ENCODE peak calls at places on chromosomes 3 and 15, in seven cellular contexts. One of them, this sample, is unnamed.

GRCh38 chr3:42867138-42867537 is 8.5 kb downstream of the CYP8B1 start:
- DNase-seq in brain microvascular endothelial cell: no peak
- DNase-seq in sigmoid colon: no peak
- DNase-seq in fibroblast of mammary gland: no peak
- DNase-seq in GM13976: no peak
- DNase-seq in heart left ventricle: no peak
- DNase-seq in esophagus squamous epithelium: no peak
- DNase-seq in this sample: no peak

GRCh38 chr3:179954226-179954870 is 82.4 kb downstream of the PEX5L start:
- DNase-seq in brain microvascular endothelial cell: no peak
- DNase-seq in sigmoid colon: no peak
- DNase-seq in fibroblast of mammary gland: no peak
- DNase-seq in GM13976: no peak
- DNase-seq in heart left ventricle: no peak
- DNase-seq in esophagus squamous epithelium: no peak
- DNase-seq in this sample: no peak

GRCh38 chr3:43405888-43406636 is 119.7 kb downstream of the SNRK start:
- DNase-seq in brain microvascular endothelial cell: peak
- DNase-seq in sigmoid colon: no peak
- DNase-seq in fibroblast of mammary gland: peak
- DNase-seq in GM13976: no peak
- DNase-seq in heart left ventricle: peak
- DNase-seq in esophagus squamous epithelium: no peak
- DNase-seq in this sample: no peak

GRCh38 chr3:159848348-159849118 is 140.1 kb upstream of the IL12A start:
- DNase-seq in brain microvascular endothelial cell: no peak
- DNase-seq in sigmoid colon: no peak
- DNase-seq in fibroblast of mammary gland: no peak
- DNase-seq in GM13976: no peak
- DNase-seq in heart left ventricle: peak
- DNase-seq in esophagus squamous epithelium: no peak
- DNase-seq in this sample: no peak

GRCh38 chr3:170899455-170899854 is 9.0 kb downstream of the EIF5A2 start:
- DNase-seq in brain microvascular endothelial cell: no peak
- DNase-seq in sigmoid colon: no peak
- DNase-seq in fibroblast of mammary gland: no peak
- DNase-seq in GM13976: no peak
- DNase-seq in heart left ventricle: no peak
- DNase-seq in esophagus squamous epithelium: no peak
- DNase-seq in this sample: no peak

GRCh38 chr3:182784542-182784941 is 8.8 kb upstream of the ATP11B start:
- DNase-seq in brain microvascular endothelial cell: no peak
- DNase-seq in sigmoid colon: no peak
- DNase-seq in fibroblast of mammary gland: no peak
- DNase-seq in GM13976: no peak
- DNase-seq in heart left ventricle: no peak
- DNase-seq in esophagus squamous epithelium: no peak
- DNase-seq in this sample: no peak

GRCh38 chr15:68930268-68931022 is at the start of gene SPESP1:
- DNase-seq in brain microvascular endothelial cell: peak
- DNase-seq in sigmoid colon: peak
- DNase-seq in fibroblast of mammary gland: peak
- DNase-seq in GM13976: no peak
- DNase-seq in heart left ventricle: peak
- DNase-seq in esophagus squamous epithelium: no peak
- DNase-seq in this sample: no peak

GRCh38 chr3:177050466-177051237 is 146.6 kb downstream of the TBL1XR1 start:
- DNase-seq in brain microvascular endothelial cell: peak
- DNase-seq in sigmoid colon: no peak
- DNase-seq in fibroblast of mammary gland: peak
- DNase-seq in GM13976: no peak
- DNase-seq in heart left ventricle: no peak
- DNase-seq in esophagus squamous epithelium: no peak
- DNase-seq in this sample: no peak

GRCh38 chr3:119679874-119680273 is 2.7 kb upstream of the COX17 start:
- DNase-seq in brain microvascular endothelial cell: no peak
- DNase-seq in sigmoid colon: no peak
- DNase-seq in fibroblast of mammary gland: no peak
- DNase-seq in GM13976: no peak
- DNase-seq in heart left ventricle: no peak
- DNase-seq in esophagus squamous epithelium: no peak
- DNase-seq in this sample: no peak

GRCh38 chr3:138861755-138862333 is 27.1 kb upstream of the PIK3CB start:
- DNase-seq in brain microvascular endothelial cell: peak
- DNase-seq in sigmoid colon: no peak
- DNase-seq in fibroblast of mammary gland: peak
- DNase-seq in GM13976: no peak
- DNase-seq in heart left ventricle: no peak
- DNase-seq in esophagus squamous epithelium: no peak
- DNase-seq in this sample: no peak

GRCh38 chr3:184774996-184775715 is 36.8 kb upstream of the VPS8 start:
- DNase-seq in brain microvascular endothelial cell: no peak
- DNase-seq in sigmoid colon: peak
- DNase-seq in fibroblast of mammary gland: no peak
- DNase-seq in GM13976: no peak
- DNase-seq in heart left ventricle: no peak
- DNase-seq in esophagus squamous epithelium: no peak
- DNase-seq in this sample: no peak

GRCh38 chr15:73872370-73872769 is 994 bp upstream of the TBC1D21 start:
- DNase-seq in brain microvascular endothelial cell: peak
- DNase-seq in sigmoid colon: no peak
- DNase-seq in fibroblast of mammary gland: peak
- DNase-seq in GM13976: no peak
- DNase-seq in heart left ventricle: no peak
- DNase-seq in esophagus squamous epithelium: no peak
- DNase-seq in this sample: no peak

GRCh38 chr15:45242289-45242688 is 9.7 kb upstream of the SLC28A2 start:
- DNase-seq in brain microvascular endothelial cell: peak
- DNase-seq in sigmoid colon: no peak
- DNase-seq in fibroblast of mammary gland: no peak
- DNase-seq in GM13976: no peak
- DNase-seq in heart left ventricle: no peak
- DNase-seq in esophagus squamous epithelium: no peak
- DNase-seq in this sample: peak

GRCh38 chr3:178787960-178788359 is 251.7 kb downstream of the KCNMB2 start:
- DNase-seq in brain microvascular endothelial cell: no peak
- DNase-seq in sigmoid colon: no peak
- DNase-seq in fibroblast of mammary gland: no peak
- DNase-seq in GM13976: no peak
- DNase-seq in heart left ventricle: no peak
- DNase-seq in esophagus squamous epithelium: no peak
- DNase-seq in this sample: no peak

GRCh38 chr3:138935864-138936762 is 10.8 kb downstream of the FOXL2 start:
- DNase-seq in brain microvascular endothelial cell: peak
- DNase-seq in sigmoid colon: peak
- DNase-seq in fibroblast of mammary gland: peak
- DNase-seq in GM13976: peak
- DNase-seq in heart left ventricle: peak
- DNase-seq in esophagus squamous epithelium: no peak
- DNase-seq in this sample: no peak

GRCh38 chr3:76310661-76311060 is 525.3 kb upstream of the ZNF717 start:
- DNase-seq in brain microvascular endothelial cell: no peak
- DNase-seq in sigmoid colon: no peak
- DNase-seq in fibroblast of mammary gland: no peak
- DNase-seq in GM13976: no peak
- DNase-seq in heart left ventricle: no peak
- DNase-seq in esophagus squamous epithelium: no peak
- DNase-seq in this sample: no peak

GRCh38 chr3:188524057-188524456 is 370.1 kb downstream of the LPP start:
- DNase-seq in brain microvascular endothelial cell: no peak
- DNase-seq in sigmoid colon: no peak
- DNase-seq in fibroblast of mammary gland: no peak
- DNase-seq in GM13976: no peak
- DNase-seq in heart left ventricle: no peak
- DNase-seq in esophagus squamous epithelium: no peak
- DNase-seq in this sample: no peak

GRCh38 chr3:143637133-143637532 is 211.1 kb downstream of the SLC9A9 start:
- DNase-seq in brain microvascular endothelial cell: no peak
- DNase-seq in sigmoid colon: no peak
- DNase-seq in fibroblast of mammary gland: no peak
- DNase-seq in GM13976: no peak
- DNase-seq in heart left ventricle: no peak
- DNase-seq in esophagus squamous epithelium: no peak
- DNase-seq in this sample: no peak

GRCh38 chr3:12579919-12580318 is 23.0 kb downstream of the MKRN2 start:
- DNase-seq in brain microvascular endothelial cell: peak
- DNase-seq in sigmoid colon: no peak
- DNase-seq in fibroblast of mammary gland: peak
- DNase-seq in GM13976: no peak
- DNase-seq in heart left ventricle: no peak
- DNase-seq in esophagus squamous epithelium: no peak
- DNase-seq in this sample: no peak

GRCh38 chr15:65875458-65875857 is 6.2 kb downstream of the RAB11A start:
- DNase-seq in brain microvascular endothelial cell: no peak
- DNase-seq in sigmoid colon: no peak
- DNase-seq in fibroblast of mammary gland: no peak
- DNase-seq in GM13976: no peak
- DNase-seq in heart left ventricle: no peak
- DNase-seq in esophagus squamous epithelium: no peak
- DNase-seq in this sample: no peak

GRCh38 chr3:48528754-48529153 is 24.8 kb upstream of the SHISA5 start:
- DNase-seq in brain microvascular endothelial cell: no peak
- DNase-seq in sigmoid colon: no peak
- DNase-seq in fibroblast of mammary gland: peak
- DNase-seq in GM13976: no peak
- DNase-seq in heart left ventricle: no peak
- DNase-seq in esophagus squamous epithelium: no peak
- DNase-seq in this sample: no peak

GRCh38 chr3:180912304-180913226 is at the start of gene FXR1:
- DNase-seq in brain microvascular endothelial cell: peak
- DNase-seq in sigmoid colon: peak
- DNase-seq in fibroblast of mammary gland: peak
- DNase-seq in GM13976: peak
- DNase-seq in heart left ventricle: peak
- DNase-seq in esophagus squamous epithelium: peak
- DNase-seq in this sample: peak

DNA sequence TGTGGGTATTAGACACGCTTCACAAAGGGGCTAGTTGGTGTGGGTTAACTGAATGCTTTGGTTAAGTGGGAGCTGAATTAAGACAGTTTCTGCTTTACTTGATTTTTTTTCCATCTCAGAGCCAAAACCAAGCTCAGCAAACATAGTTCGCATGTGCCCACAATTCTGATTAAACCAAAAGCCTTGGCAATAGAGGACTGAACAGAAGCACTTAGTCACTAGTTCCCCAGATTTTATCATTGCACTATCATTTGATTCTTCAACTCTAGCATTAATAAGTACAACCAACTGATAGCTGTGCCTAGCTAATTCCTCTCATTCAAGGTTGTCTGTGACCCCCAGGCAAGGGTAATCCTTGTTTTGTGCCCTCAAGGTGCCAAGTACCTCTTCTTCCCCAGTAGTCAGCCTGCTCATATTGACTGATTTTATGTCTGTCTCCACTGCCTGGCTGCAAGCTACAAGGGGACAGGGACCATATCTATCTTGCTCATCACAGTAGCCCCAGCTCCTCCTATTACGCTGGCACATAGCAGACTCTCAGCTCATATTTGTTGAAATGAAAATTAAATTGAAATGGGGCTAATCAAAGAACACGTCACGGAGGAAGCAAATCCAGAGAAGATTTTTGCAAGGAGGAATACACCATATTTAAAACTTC is 9.9 kb upstream of the ARHGEF3 start:
- DNase-seq in brain microvascular endothelial cell: no peak
- DNase-seq in sigmoid colon: no peak
- DNase-seq in fibroblast of mammary gland: no peak
- DNase-seq in GM13976: no peak
- DNase-seq in heart left ventricle: no peak
- DNase-seq in esophagus squamous epithelium: no peak
- DNase-seq in this sample: no peak
- TF ChIP-seq CTCF in brain microvascular endothelial cell: no peak
- TF ChIP-seq CTCF in sigmoid colon: no peak
- TF ChIP-seq CTCF in fibroblast of mammary gland: no peak
- TF ChIP-seq CTCF in GM13976: no peak
- TF ChIP-seq CTCF in heart left ventricle: no peak
- TF ChIP-seq CTCF in esophagus squamous epithelium: no peak
- TF ChIP-seq CTCF in this sample: no peak

DNA sequence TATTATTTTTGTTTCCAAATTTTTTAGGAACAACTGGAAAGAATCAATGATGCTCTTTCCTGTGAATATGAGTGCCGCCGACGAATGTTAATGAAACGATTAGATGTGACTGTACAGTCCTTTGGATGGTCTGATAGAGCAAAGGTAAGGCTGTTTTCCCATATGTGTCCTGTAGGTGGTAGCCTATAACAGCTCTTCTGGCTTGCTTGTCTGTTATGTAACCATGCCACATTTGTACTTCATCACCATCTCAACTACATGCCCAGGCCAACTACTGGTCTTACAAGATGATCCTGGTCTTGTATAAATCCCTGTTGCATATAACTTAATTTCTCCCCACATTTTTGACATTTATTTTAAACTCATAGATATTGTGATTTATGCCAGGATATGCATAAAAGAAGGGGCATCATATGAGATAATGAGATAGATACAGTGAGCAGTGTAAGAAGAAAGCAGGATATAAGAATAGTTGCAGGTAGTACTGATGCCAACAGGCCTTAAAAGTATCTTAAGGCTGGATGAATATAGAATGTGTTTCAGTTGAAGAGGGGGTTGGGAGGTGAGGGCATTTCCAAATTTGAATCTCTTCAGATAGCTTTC is 20.3 kb downstream of the FAM98B start:
- DNase-seq in brain microvascular endothelial cell: peak
- DNase-seq in sigmoid colon: no peak
- DNase-seq in fibroblast of mammary gland: peak
- DNase-seq in GM13976: peak
- DNase-seq in heart left ventricle: no peak
- DNase-seq in esophagus squamous epithelium: no peak
- DNase-seq in this sample: peak
- TF ChIP-seq CTCF in brain microvascular endothelial cell: peak
- TF ChIP-seq CTCF in sigmoid colon: peak
- TF ChIP-seq CTCF in fibroblast of mammary gland: peak
- TF ChIP-seq CTCF in GM13976: peak
- TF ChIP-seq CTCF in heart left ventricle: peak
- TF ChIP-seq CTCF in esophagus squamous epithelium: peak
- TF ChIP-seq CTCF in this sample: peak

DNA sequence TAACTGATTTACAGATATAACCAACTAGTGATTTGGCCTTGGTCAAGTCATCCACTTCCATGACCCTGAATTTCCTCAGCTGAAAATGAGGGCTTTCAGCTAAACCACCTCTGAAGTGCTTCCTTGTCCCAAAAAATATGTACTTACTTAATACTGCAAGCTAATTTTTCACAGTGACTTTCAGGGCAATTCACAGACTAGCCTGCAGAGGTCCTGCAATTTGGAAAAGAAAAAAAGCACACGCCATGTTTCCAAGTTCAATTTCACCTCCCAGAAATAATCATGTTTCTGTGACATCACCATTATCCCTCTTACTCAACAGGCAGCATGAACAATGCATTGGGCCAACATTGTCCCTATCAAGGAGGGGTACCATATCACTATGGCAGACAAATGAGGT is 218.2 kb downstream of the SHOX2 start:
- DNase-seq in brain microvascular endothelial cell: no peak
- DNase-seq in sigmoid colon: no peak
- DNase-seq in fibroblast of mammary gland: peak
- DNase-seq in GM13976: no peak
- DNase-seq in heart left ventricle: no peak
- DNase-seq in esophagus squamous epithelium: no peak
- DNase-seq in this sample: no peak
- TF ChIP-seq CTCF in brain microvascular endothelial cell: no peak
- TF ChIP-seq CTCF in sigmoid colon: no peak
- TF ChIP-seq CTCF in fibroblast of mammary gland: peak
- TF ChIP-seq CTCF in GM13976: no peak
- TF ChIP-seq CTCF in heart left ventricle: no peak
- TF ChIP-seq CTCF in esophagus squamous epithelium: no peak
- TF ChIP-seq CTCF in this sample: no peak

GRCh38 chr3:107133891-107134290 is 243.3 kb upstream of the CCDC54 start:
- DNase-seq in brain microvascular endothelial cell: peak
- DNase-seq in sigmoid colon: no peak
- DNase-seq in fibroblast of mammary gland: no peak
- DNase-seq in GM13976: no peak
- DNase-seq in heart left ventricle: no peak
- DNase-seq in esophagus squamous epithelium: no peak
- DNase-seq in this sample: no peak
- TF ChIP-seq CTCF in brain microvascular endothelial cell: no peak
- TF ChIP-seq CTCF in sigmoid colon: no peak
- TF ChIP-seq CTCF in fibroblast of mammary gland: no peak
- TF ChIP-seq CTCF in GM13976: no peak
- TF ChIP-seq CTCF in heart left ventricle: no peak
- TF ChIP-seq CTCF in esophagus squamous epithelium: no peak
- TF ChIP-seq CTCF in this sample: no peak